ENCODE peak calls at places on chromosome 18, in five cellular contexts. Z is Calu3, D is kidney tubule cell, Q is aorta, U is GM10248. B is an unnamed sample.
A peak's percentile ranks its signal among the peaks of the same experiment; 100 is the strongest.

GRCh38 chr18:26540041-26540628 is 8.2 kb downstream of the KCTD1 start:
- DNase-seq in U (no peak), D (peak; percentile 70), Z (no peak), Q (no peak), B (no peak)

GRCh38 chr18:76216096-76216495 is 278.9 kb downstream of the ZNF516 start:
- DNase-seq in U (no peak), Z (no peak), Q (no peak), D (no peak), B (no peak)

GRCh38 chr18:3319894-3320438 is 58.0 kb downstream of the MYL12B start:
- DNase-seq in D (no peak), U (no peak), Z (no peak), Q (no peak), B (no peak)

GRCh38 chr18:62366992-62367391 is 41.9 kb downstream of the TNFRSF11A start:
- DNase-seq in Z (no peak), Q (no peak), D (no peak), U (no peak), B (no peak)

GRCh38 chr18:10463096-10463495 is 8.7 kb downstream of the APCDD1 start:
- DNase-seq in D (no peak), Z (no peak), Q (no peak), U (no peak), B (no peak)

GRCh38 chr18:3703732-3704176 is 253.8 kb downstream of the TGIF1 start:
- DNase-seq in Q (peak; percentile 83), U (peak; percentile 41), D (peak; percentile 74), Z (peak; percentile 74), B (peak; percentile 52)

GRCh38 chr18:65752625-65753325 is 2.0 kb downstream of the CDH7 start:
- DNase-seq in U (no peak), Z (no peak), D (no peak), Q (no peak), B (no peak)

GRCh38 chr18:62452280-62452824 is 70.5 kb upstream of the ZCCHC2 start:
- DNase-seq in D (peak; percentile 10), U (no peak), Z (peak; percentile 35), Q (no peak), B (no peak)

GRCh38 chr18:77815666-77816338 is 566.2 kb downstream of the GALR1 start:
- DNase-seq in Q (no peak), U (no peak), Z (no peak), D (no peak), B (no peak)